ENCODE peak calls at places on chromosomes 4 and X, in four cellular contexts. B is T-cell, K is gastroesophageal sphincter, S is GM12878. G is an unnamed sample.

GRCh38 chrX:105323951-105324350 is 103.5 kb upstream of the TEX13A start:
- ATAC-seq in K (no peak), S (no peak), B (no peak), G (no peak)

GRCh38 chr4:173227753-173228152 is 59.1 kb downstream of the GALNT7 start:
- ATAC-seq in S (no peak), K (no peak), B (no peak), G (no peak)

GRCh38 chr4:40462326-40462725 is 127.2 kb downstream of the CHRNA9 start:
- ATAC-seq in K (no peak), S (peak; percentile 93), B (no peak), G (peak; percentile 51)

GRCh38 chr4:37279894-37280592 is 35.5 kb downstream of the NWD2 start:
- ATAC-seq in B (no peak), S (peak; percentile 71), K (no peak), G (no peak)

GRCh38 chrX:97494756-97495372 is 611.2 kb downstream of the RPA4 start:
- ATAC-seq in K (no peak), S (peak; percentile 92), B (no peak), G (no peak)

GRCh38 chrX:71067727-71068051 is 445 bp downstream of the SNX12 start:
- ATAC-seq in S (no peak), B (no peak), K (peak; percentile 1), G (no peak)

GRCh38 chrX:110477593-110478228 is 119.1 kb downstream of the RTL9 start:
- ATAC-seq in B (no peak), S (peak; percentile 32), K (no peak), G (no peak)

GRCh38 chrX:39152106-39152649 is 350.9 kb downstream of the MID1IP1 start:
- ATAC-seq in S (peak; percentile 80), B (no peak), K (no peak), G (no peak)

GRCh38 chrX:51825432-51825831 is 68.0 kb upstream of the MAGED1 start:
- ATAC-seq in K (no peak), S (no peak), B (no peak), G (no peak)

GRCh38 chrX:47574609-47575325 is 7.5 kb upstream of the TIMP1 start:
- ATAC-seq in S (no peak), B (peak; percentile 17), K (no peak), G (no peak)